ENCODE peak calls at places on chromosomes 2 and 18, in eight cellular contexts. One of them, this sample, is unnamed.

GRCh38 chr2:32010670-32011565 is at the start of gene MEMO1:
- DNase-seq in A549: peak; percentile 98
- DNase-seq in IMR-90: peak; percentile 92
- DNase-seq in SK-N-SH: peak; percentile 98
- DNase-seq in WTC11: peak; percentile 92
- DNase-seq in K562: peak; percentile 93
- DNase-seq in HepG2: peak; percentile 91
- DNase-seq in H1: peak; percentile 94
- DNase-seq in this sample: peak; percentile 87

GRCh38 chr2:25615395-25615794 is 58.0 kb downstream of the DTNB start:
- DNase-seq in A549: no peak
- DNase-seq in IMR-90: no peak
- DNase-seq in SK-N-SH: no peak
- DNase-seq in WTC11: no peak
- DNase-seq in K562: no peak
- DNase-seq in HepG2: peak; percentile 41
- DNase-seq in H1: no peak
- DNase-seq in this sample: no peak

GRCh38 chr18:49553003-49553402 is 8.9 kb upstream of the LIPG start:
- DNase-seq in A549: no peak
- DNase-seq in IMR-90: no peak
- DNase-seq in SK-N-SH: no peak
- DNase-seq in WTC11: no peak
- DNase-seq in K562: no peak
- DNase-seq in HepG2: no peak
- DNase-seq in H1: no peak
- DNase-seq in this sample: no peak

GRCh38 chr2:199485732-199486335 is 28.1 kb upstream of the SATB2 start:
- DNase-seq in A549: peak; percentile 51
- DNase-seq in IMR-90: peak; percentile 49
- DNase-seq in SK-N-SH: no peak
- DNase-seq in WTC11: peak; percentile 83
- DNase-seq in K562: peak; percentile 61
- DNase-seq in HepG2: peak; percentile 64
- DNase-seq in H1: peak; percentile 83
- DNase-seq in this sample: no peak

GRCh38 chr18:73791081-73791480 is 356.6 kb downstream of the FBXO15 start:
- DNase-seq in A549: no peak
- DNase-seq in IMR-90: peak; percentile 83
- DNase-seq in SK-N-SH: no peak
- DNase-seq in WTC11: no peak
- DNase-seq in K562: no peak
- DNase-seq in HepG2: no peak
- DNase-seq in H1: no peak
- DNase-seq in this sample: no peak

GRCh38 chr2:86023366-86023712 is 82.3 kb downstream of the POLR1A start:
- DNase-seq in A549: no peak
- DNase-seq in IMR-90: no peak
- DNase-seq in SK-N-SH: no peak
- DNase-seq in WTC11: no peak
- DNase-seq in K562: no peak
- DNase-seq in HepG2: no peak
- DNase-seq in H1: no peak
- DNase-seq in this sample: no peak

GRCh38 chr18:8536226-8536625 is 73.0 kb upstream of the RAB12 start:
- DNase-seq in A549: no peak
- DNase-seq in IMR-90: no peak
- DNase-seq in SK-N-SH: peak; percentile 22
- DNase-seq in WTC11: no peak
- DNase-seq in K562: no peak
- DNase-seq in HepG2: no peak
- DNase-seq in H1: peak; percentile 45
- DNase-seq in this sample: no peak

GRCh38 chr2:53018830-53019425 is 748.7 kb upstream of the CHAC2 start:
- DNase-seq in A549: peak; percentile 6
- DNase-seq in IMR-90: peak; percentile 34
- DNase-seq in SK-N-SH: peak; percentile 5
- DNase-seq in WTC11: no peak
- DNase-seq in K562: no peak
- DNase-seq in HepG2: no peak
- DNase-seq in H1: no peak
- DNase-seq in this sample: no peak

GRCh38 chr2:142873850-142874287 is 3.6 kb upstream of the KYNU start:
- DNase-seq in A549: no peak
- DNase-seq in IMR-90: peak; percentile 31
- DNase-seq in SK-N-SH: no peak
- DNase-seq in WTC11: no peak
- DNase-seq in K562: no peak
- DNase-seq in HepG2: no peak
- DNase-seq in H1: no peak
- DNase-seq in this sample: no peak

GRCh38 chr2:201574754-201575153 is 68.5 kb downstream of the TMEM237 start:
- DNase-seq in A549: no peak
- DNase-seq in IMR-90: no peak
- DNase-seq in SK-N-SH: no peak
- DNase-seq in WTC11: no peak
- DNase-seq in K562: no peak
- DNase-seq in HepG2: no peak
- DNase-seq in H1: no peak
- DNase-seq in this sample: no peak

GRCh38 chr2:201575971-201576370 is 67.3 kb downstream of the TMEM237 start:
- DNase-seq in A549: no peak
- DNase-seq in IMR-90: no peak
- DNase-seq in SK-N-SH: no peak
- DNase-seq in WTC11: no peak
- DNase-seq in K562: no peak
- DNase-seq in HepG2: no peak
- DNase-seq in H1: no peak
- DNase-seq in this sample: no peak

GRCh38 chr2:201579536-201579935 is 63.8 kb downstream of the TMEM237 start:
- DNase-seq in A549: no peak
- DNase-seq in IMR-90: peak; percentile 37
- DNase-seq in SK-N-SH: no peak
- DNase-seq in WTC11: no peak
- DNase-seq in K562: no peak
- DNase-seq in HepG2: no peak
- DNase-seq in H1: no peak
- DNase-seq in this sample: no peak

GRCh38 chr2:201580486-201580885 is 62.8 kb downstream of the TMEM237 start:
- DNase-seq in A549: peak; percentile 5
- DNase-seq in IMR-90: peak; percentile 89
- DNase-seq in SK-N-SH: no peak
- DNase-seq in WTC11: no peak
- DNase-seq in K562: no peak
- DNase-seq in HepG2: peak; percentile 44
- DNase-seq in H1: no peak
- DNase-seq in this sample: no peak
- TF ChIP-seq USF2 in A549: no peak
- TF ChIP-seq USF2 in IMR-90: no peak
- TF ChIP-seq USF2 in SK-N-SH: no peak
- TF ChIP-seq USF2 in WTC11: no peak
- TF ChIP-seq USF2 in K562: no peak
- TF ChIP-seq USF2 in HepG2: no peak
- TF ChIP-seq USF2 in H1: no peak
- TF ChIP-seq USF2 in this sample: no peak

DNA sequence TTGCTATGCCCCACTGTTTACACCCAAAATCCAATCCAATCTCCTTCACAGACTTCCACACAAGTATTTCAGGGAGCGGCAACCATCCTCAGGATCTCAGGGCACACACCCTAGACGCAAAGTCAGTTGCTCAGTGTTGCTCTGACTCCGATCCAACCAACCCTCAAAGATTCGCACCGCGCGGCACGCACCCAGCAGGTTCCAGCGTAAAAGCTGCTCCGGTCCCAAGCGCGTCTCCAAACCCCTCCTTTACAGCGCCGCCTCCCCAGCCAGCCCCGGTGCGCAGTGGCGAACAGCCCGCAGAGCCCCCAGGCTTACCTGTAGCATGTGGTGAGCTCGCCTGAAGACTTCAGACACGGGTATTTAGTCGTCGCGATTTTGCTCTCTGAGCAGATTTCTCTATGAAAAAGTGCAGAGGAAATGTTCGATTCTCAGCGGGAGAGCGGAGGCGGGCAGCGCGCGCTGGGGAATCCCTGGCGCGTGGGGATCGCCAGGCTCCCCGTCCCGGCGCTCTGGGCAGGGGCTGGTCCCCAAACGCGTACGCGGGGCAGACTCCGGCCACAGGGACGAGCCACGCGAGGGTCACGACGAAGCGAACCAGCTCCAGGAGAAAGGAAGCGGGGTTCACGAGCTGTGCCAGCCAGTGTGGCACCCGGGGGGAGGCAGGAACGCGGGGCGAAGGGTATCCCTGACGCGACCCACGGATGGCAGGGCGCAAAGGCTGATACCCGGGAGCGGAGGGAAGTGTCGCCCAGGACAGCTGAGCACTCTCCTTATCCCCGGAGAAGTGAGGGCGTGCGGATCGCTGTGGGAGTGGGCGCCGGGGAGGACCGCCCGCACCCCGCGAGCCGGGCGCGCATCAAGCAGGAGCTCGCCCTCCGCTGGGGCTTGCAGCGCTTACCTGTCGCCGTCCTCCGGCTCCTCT is 650 bp downstream of the CCBE1 start:
- DNase-seq in A549: no peak
- DNase-seq in IMR-90: peak; percentile 59
- DNase-seq in SK-N-SH: no peak
- DNase-seq in WTC11: peak; percentile 74
- DNase-seq in K562: no peak
- DNase-seq in HepG2: no peak
- DNase-seq in H1: peak; percentile 70
- DNase-seq in this sample: no peak
- TF ChIP-seq USF2 in A549: no peak
- TF ChIP-seq USF2 in IMR-90: no peak
- TF ChIP-seq USF2 in SK-N-SH: no peak
- TF ChIP-seq USF2 in WTC11: no peak
- TF ChIP-seq USF2 in K562: no peak
- TF ChIP-seq USF2 in HepG2: no peak
- TF ChIP-seq USF2 in H1: no peak
- TF ChIP-seq USF2 in this sample: no peak

GRCh38 chr2:156321243-156321904 is 11.1 kb downstream of the NR4A2 start:
- DNase-seq in A549: no peak
- DNase-seq in IMR-90: no peak
- DNase-seq in SK-N-SH: peak; percentile 16
- DNase-seq in WTC11: peak; percentile 41
- DNase-seq in K562: no peak
- DNase-seq in HepG2: no peak
- DNase-seq in H1: no peak
- DNase-seq in this sample: no peak
- TF ChIP-seq USF2 in A549: no peak
- TF ChIP-seq USF2 in IMR-90: no peak
- TF ChIP-seq USF2 in SK-N-SH: no peak
- TF ChIP-seq USF2 in WTC11: no peak
- TF ChIP-seq USF2 in K562: no peak
- TF ChIP-seq USF2 in HepG2: no peak
- TF ChIP-seq USF2 in H1: no peak
- TF ChIP-seq USF2 in this sample: no peak

GRCh38 chr2:159615936-159616733 is at the start of gene BAZ2B:
- DNase-seq in A549: peak; percentile 31
- DNase-seq in IMR-90: peak; percentile 88
- DNase-seq in SK-N-SH: peak; percentile 66
- DNase-seq in WTC11: peak; percentile 50
- DNase-seq in K562: peak; percentile 61
- DNase-seq in HepG2: peak; percentile 39
- DNase-seq in H1: no peak
- DNase-seq in this sample: no peak

GRCh38 chr2:159617080-159617479 is 732 bp upstream of the BAZ2B start:
- DNase-seq in A549: no peak
- DNase-seq in IMR-90: no peak
- DNase-seq in SK-N-SH: no peak
- DNase-seq in WTC11: no peak
- DNase-seq in K562: no peak
- DNase-seq in HepG2: no peak
- DNase-seq in H1: no peak
- DNase-seq in this sample: no peak

GRCh38 chr2:159613515-159614336 is 2.6 kb downstream of the BAZ2B start:
- DNase-seq in A549: no peak
- DNase-seq in IMR-90: peak; percentile 53
- DNase-seq in SK-N-SH: no peak
- DNase-seq in WTC11: no peak
- DNase-seq in K562: no peak
- DNase-seq in HepG2: no peak
- DNase-seq in H1: no peak
- DNase-seq in this sample: no peak

GRCh38 chr2:159614534-159615186 is 1.7 kb downstream of the BAZ2B start:
- DNase-seq in A549: no peak
- DNase-seq in IMR-90: peak; percentile 67
- DNase-seq in SK-N-SH: no peak
- DNase-seq in WTC11: no peak
- DNase-seq in K562: no peak
- DNase-seq in HepG2: peak; percentile 38
- DNase-seq in H1: no peak
- DNase-seq in this sample: no peak

DNA sequence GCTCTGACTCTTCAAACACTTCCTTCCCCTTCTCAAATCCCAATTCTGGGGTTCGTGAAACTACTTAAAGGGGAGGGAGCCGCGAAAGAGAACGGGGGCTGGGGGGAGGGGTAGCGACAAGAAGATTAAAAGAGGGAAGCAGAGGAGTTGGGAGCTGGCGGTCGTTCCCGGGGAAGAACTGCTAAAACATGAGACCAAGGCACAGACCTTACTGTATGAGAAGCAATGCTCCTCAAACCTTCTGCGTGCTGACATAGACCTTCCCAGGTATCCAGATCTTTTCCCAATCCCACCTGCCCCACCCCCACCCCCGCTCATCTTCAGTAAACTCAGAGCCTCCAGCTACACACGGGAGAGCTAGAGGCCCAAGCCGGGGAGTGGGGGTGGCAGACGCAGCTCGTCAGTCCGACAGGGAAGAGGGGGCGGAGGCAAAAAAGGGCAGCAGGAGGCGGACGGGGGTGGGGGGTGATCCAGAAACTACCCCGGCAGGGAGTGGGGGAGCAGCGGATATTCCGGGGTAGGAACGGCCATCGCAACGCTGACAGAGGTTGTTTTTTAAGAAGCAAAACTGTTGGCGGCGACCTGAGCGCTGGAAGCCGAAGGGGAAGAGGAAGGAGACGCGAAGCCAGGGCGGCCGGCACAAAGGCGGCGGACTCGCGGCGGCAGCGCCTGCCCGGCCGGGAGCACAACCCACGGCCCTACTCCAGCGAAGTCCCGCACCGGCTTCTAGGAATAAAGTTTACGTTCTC is 987 bp downstream of the BAZ2B start:
- DNase-seq in A549: peak; percentile 70
- DNase-seq in IMR-90: peak; percentile 91
- DNase-seq in SK-N-SH: peak; percentile 87
- DNase-seq in WTC11: peak; percentile 81
- DNase-seq in K562: peak; percentile 89
- DNase-seq in HepG2: peak; percentile 90
- DNase-seq in H1: peak; percentile 85
- DNase-seq in this sample: peak; percentile 46
- TF ChIP-seq USF2 in A549: no peak
- TF ChIP-seq USF2 in IMR-90: no peak
- TF ChIP-seq USF2 in SK-N-SH: no peak
- TF ChIP-seq USF2 in WTC11: no peak
- TF ChIP-seq USF2 in K562: no peak
- TF ChIP-seq USF2 in HepG2: no peak
- TF ChIP-seq USF2 in H1: no peak
- TF ChIP-seq USF2 in this sample: no peak

This sample was measured in GM12878.